ENCODE peak calls at places on chromosomes 12 and 14, in six cellular contexts. A, T, M, W, D and L are unnamed samples.

GRCh38 chr14:98957211-98958047 is 314.6 kb downstream of the BCL11B start:
- DNase-seq in M (peak), A (no peak), T (peak), W (no peak), D (no peak), L (no peak)

GRCh38 chr12:59934486-59934885 is 338.7 kb downstream of the SLC16A7 start:
- DNase-seq in D (no peak), W (no peak), T (no peak), M (no peak), A (no peak), L (no peak)

GRCh38 chr12:24054411-24054810 is 104.9 kb upstream of the SOX5 start:
- DNase-seq in A (no peak), T (peak), D (no peak), W (no peak), M (no peak), L (no peak)

GRCh38 chr12:2806700-2807099 is 5.8 kb upstream of the ITFG2 start:
- DNase-seq in D (no peak), T (no peak), M (no peak), W (no peak), A (no peak), L (no peak)

GRCh38 chr14:25537846-25538455 is 488.0 kb upstream of the STXBP6 start:
- DNase-seq in M (no peak), T (no peak), A (no peak), D (no peak), W (peak), L (no peak)

GRCh38 chr12:131617596-131618302 is 93.1 kb upstream of the SFSWAP start:
- DNase-seq in M (no peak), A (no peak), W (no peak), D (no peak), T (no peak), L (no peak)

GRCh38 chr12:108515916-108516315 is 839 bp downstream of the FICD start:
- DNase-seq in M (no peak), A (no peak), D (no peak), T (no peak), W (no peak), L (no peak)

GRCh38 chr14:69640931-69641330 is 29.5 kb downstream of the SUSD6 start:
- DNase-seq in M (no peak), T (no peak), A (no peak), D (no peak), W (no peak), L (no peak)

GRCh38 chr12:130514149-130514551 is 176.5 kb downstream of the PIWIL1 start:
- DNase-seq in T (no peak), M (no peak), D (no peak), A (no peak), W (peak), L (no peak)

GRCh38 chr14:61466249-61466904 is 145.0 kb downstream of the PRKCH start:
- DNase-seq in M (peak), A (no peak), D (no peak), T (peak), W (peak), L (no peak)

GRCh38 chr14:89303452-89304435 is 113.3 kb downstream of the FOXN3 start:
- DNase-seq in M (peak), D (no peak), T (peak), W (no peak), A (peak), L (peak)

GRCh38 chr12:116498471-116498870 is 60.7 kb upstream of the MAP1LC3B2 start:
- DNase-seq in M (peak), D (no peak), A (no peak), T (no peak), W (no peak), L (no peak)

GRCh38 chr12:23834076-23834475 is 115.4 kb downstream of the SOX5 start:
- DNase-seq in T (no peak), W (no peak), M (no peak), A (no peak), D (no peak), L (no peak)

GRCh38 chr12:15774819-15775218 is 14.4 kb downstream of the EPS8 start:
- DNase-seq in W (no peak), T (no peak), A (no peak), M (no peak), D (no peak), L (no peak)

GRCh38 chr14:99507860-99508640 is 26.8 kb downstream of the CCNK start:
- DNase-seq in D (no peak), W (no peak), A (no peak), T (no peak), M (no peak), L (no peak)

GRCh38 chr12:86233126-86233525 is 23.1 kb downstream of the MGAT4C start:
- DNase-seq in T (no peak), D (no peak), W (no peak), M (no peak), A (no peak), L (peak)

GRCh38 chr14:59271734-59272133 is 83.3 kb downstream of the DAAM1 start:
- DNase-seq in D (no peak), M (peak), W (no peak), A (no peak), T (no peak), L (no peak)